ENCODE peak calls at places on chromosomes 2 and 18, in six cellular contexts. U is GM12865, T is cardiac muscle cell, D is GM06990, V is RWPE1, Q is neural crest cell. B is an unnamed sample.

GRCh38 chr2:25558262-25558661 is 115.1 kb downstream of the DTNB start:
- DNase-seq in U (peak), T (no peak), D (peak), V (peak), Q (no peak), B (peak)

GRCh38 chr18:46950064-46950656 is 32.8 kb downstream of the KATNAL2 start:
- DNase-seq in U (peak), T (peak), D (no peak), V (no peak), Q (no peak), B (no peak)

GRCh38 chr2:197947219-197947757 is 142.9 kb downstream of the PLCL1 start:
- DNase-seq in U (no peak), T (no peak), D (no peak), V (no peak), Q (no peak), B (no peak)

GRCh38 chr2:62266433-62267038 is 70.6 kb downstream of the B3GNT2 start:
- DNase-seq in U (no peak), T (no peak), D (no peak), V (no peak), Q (no peak), B (no peak)

GRCh38 chr18:57497372-57498294 is 62.5 kb downstream of the ONECUT2 start:
- DNase-seq in U (no peak), T (peak), D (no peak), V (no peak), Q (no peak), B (no peak)

GRCh38 chr2:58973831-58974281 is 732.7 kb upstream of the FANCL start:
- DNase-seq in U (no peak), T (peak), D (no peak), V (peak), Q (no peak), B (no peak)

GRCh38 chr2:47037678-47038077 is 117.4 kb downstream of the STPG4 start:
- DNase-seq in U (no peak), T (no peak), D (no peak), V (no peak), Q (no peak), B (no peak)

GRCh38 chr2:197909377-197909776 is 105.0 kb downstream of the PLCL1 start:
- DNase-seq in U (peak), T (no peak), D (no peak), V (no peak), Q (no peak), B (no peak)

GRCh38 chr2:68812256-68812655 is 58.9 kb downstream of the BMP10 start:
- DNase-seq in U (no peak), T (no peak), D (no peak), V (no peak), Q (no peak), B (no peak)

GRCh38 chr2:239006886-239007285 is 159.0 kb downstream of the TWIST2 start:
- DNase-seq in U (no peak), T (no peak), D (no peak), V (peak), Q (no peak), B (no peak)

GRCh38 chr2:48719480-48720177 is 35.9 kb downstream of the LHCGR start:
- DNase-seq in U (no peak), T (no peak), D (no peak), V (no peak), Q (no peak), B (no peak)

GRCh38 chr18:73947180-73947989 is 200.2 kb downstream of the FBXO15 start:
- DNase-seq in U (no peak), T (no peak), D (no peak), V (no peak), Q (no peak), B (no peak)

GRCh38 chr2:151204720-151205119 is 56.9 kb downstream of the RBM43 start:
- DNase-seq in U (no peak), T (no peak), D (no peak), V (no peak), Q (no peak), B (no peak)

GRCh38 chr2:160909781-160910242 is 250.4 kb upstream of the TANK start:
- DNase-seq in U (no peak), T (no peak), D (no peak), V (no peak), Q (no peak), B (no peak)
- TF ChIP-seq CTCF in U (no peak), T (no peak), D (no peak), V (no peak), Q (no peak), B (no peak)

GRCh38 chr2:38523728-38524437 is 78.8 kb downstream of the HNRNPLL start:
- DNase-seq in U (no peak), T (no peak), D (no peak), V (no peak), Q (no peak), B (no peak)
- TF ChIP-seq CTCF in U (no peak), T (peak), D (peak), V (no peak), Q (peak), B (no peak)

DNA sequence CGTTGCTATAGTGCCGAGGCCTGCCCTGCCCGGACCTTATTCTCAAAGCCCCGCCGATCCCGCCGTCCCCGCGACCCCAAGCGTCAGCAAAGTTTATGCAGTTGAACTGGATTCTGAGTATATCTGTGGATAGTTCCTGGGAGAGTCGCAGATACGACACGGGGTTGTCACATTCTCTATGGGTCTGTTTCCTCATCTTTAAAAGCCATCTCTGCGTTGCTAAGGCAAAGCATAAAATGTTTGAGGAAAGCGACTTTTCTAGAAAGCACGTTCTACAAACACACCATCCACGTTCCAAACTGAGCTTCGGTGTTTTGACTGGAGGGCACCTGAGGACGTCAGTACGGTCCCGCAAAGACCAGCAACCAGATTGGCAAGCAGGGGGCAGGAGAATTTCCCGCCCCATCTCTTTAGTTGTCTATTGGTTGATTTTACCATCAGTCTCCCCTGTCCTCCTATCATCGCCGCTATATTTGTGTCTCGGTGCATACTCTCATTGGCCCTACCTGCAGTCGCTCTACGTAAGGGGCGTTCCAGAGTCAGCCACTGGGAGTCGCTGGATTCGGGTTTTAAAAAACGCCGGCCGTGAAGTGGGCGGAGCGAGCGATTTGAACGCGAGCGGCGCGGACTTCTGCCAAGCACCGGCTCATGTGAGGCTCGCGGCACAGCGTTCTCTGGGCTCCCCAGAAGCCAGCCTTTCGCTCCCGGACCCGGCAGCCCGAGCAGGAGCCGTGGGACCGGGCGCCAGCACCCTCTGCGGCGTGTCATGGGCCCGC is at the start of gene CENPA:
- DNase-seq in U (peak), T (peak), D (peak), V (peak), Q (peak), B (peak)
- TF ChIP-seq CTCF in U (no peak), T (peak), D (no peak), V (no peak), Q (peak), B (no peak)

DNA sequence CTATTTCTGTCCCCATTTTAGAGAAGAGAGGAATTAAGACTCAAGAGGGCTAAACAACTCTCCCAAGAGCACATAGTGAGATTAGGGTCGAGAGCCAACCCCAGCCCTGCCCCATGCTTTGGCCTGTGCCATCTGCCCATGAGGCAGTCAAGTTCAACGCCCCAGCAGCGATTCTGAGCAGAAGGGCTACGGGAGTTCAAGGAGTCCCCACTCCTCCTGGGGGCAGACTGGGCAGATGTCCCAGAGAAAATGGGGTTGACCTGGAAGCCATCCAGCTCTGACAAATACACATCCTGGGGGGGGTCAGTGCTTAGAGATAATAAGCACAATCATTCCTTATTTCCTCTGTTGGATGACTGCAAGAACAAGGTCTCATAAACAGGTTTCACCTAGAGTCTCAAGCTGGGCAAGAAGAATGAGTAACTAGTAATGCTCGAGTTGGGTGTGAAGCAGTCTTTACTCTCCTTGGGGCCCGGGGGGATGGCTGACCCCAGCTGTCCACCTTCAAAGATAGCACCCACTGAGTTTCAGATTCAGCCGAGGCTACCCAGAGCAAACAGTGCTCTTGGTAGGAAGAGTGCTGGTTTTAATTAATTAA is 716.4 kb downstream of the RNF144A start:
- DNase-seq in U (no peak), T (no peak), D (no peak), V (no peak), Q (no peak), B (no peak)
- TF ChIP-seq CTCF in U (no peak), T (no peak), D (no peak), V (no peak), Q (no peak), B (no peak)

GRCh38 chr2:460861-461260 is 173.0 kb upstream of the ALKAL2 start:
- DNase-seq in U (peak), T (no peak), D (peak), V (no peak), Q (no peak), B (peak)
- TF ChIP-seq CTCF in U (no peak), T (no peak), D (no peak), V (no peak), Q (no peak), B (no peak)

GRCh38 chr2:64459575-64459974 is 5.6 kb downstream of the LGALSL start:
- DNase-seq in U (no peak), T (no peak), D (no peak), V (no peak), Q (no peak), B (no peak)

GRCh38 chr2:64455031-64455332 is 1.0 kb downstream of the LGALSL start:
- DNase-seq in U (no peak), T (no peak), D (no peak), V (peak), Q (no peak), B (no peak)

GRCh38 chr2:64455545-64455944 is 1.6 kb downstream of the LGALSL start:
- DNase-seq in U (no peak), T (no peak), D (no peak), V (peak), Q (no peak), B (no peak)

GRCh38 chr2:64456298-64456697 is 2.3 kb downstream of the LGALSL start:
- DNase-seq in U (no peak), T (peak), D (no peak), V (no peak), Q (no peak), B (no peak)

GRCh38 chr2:64457518-64457917 is 3.6 kb downstream of the LGALSL start:
- DNase-seq in U (no peak), T (no peak), D (no peak), V (no peak), Q (no peak), B (no peak)
- TF ChIP-seq CTCF in U (no peak), T (no peak), D (peak), V (no peak), Q (no peak), B (no peak)

GRCh38 chr2:134323777-134324176 is 69.9 kb downstream of the MGAT5 start:
- DNase-seq in U (no peak), T (no peak), D (no peak), V (no peak), Q (no peak), B (no peak)

GRCh38 chr2:134319581-134320246 is 65.8 kb downstream of the MGAT5 start:
- DNase-seq in U (no peak), T (no peak), D (no peak), V (no peak), Q (no peak), B (peak)

GRCh38 chr2:134324942-134325341 is 71.1 kb downstream of the MGAT5 start:
- DNase-seq in U (peak), T (no peak), D (no peak), V (no peak), Q (no peak), B (no peak)

GRCh38 chr2:134325696-134326095 is 71.8 kb downstream of the MGAT5 start:
- DNase-seq in U (no peak), T (no peak), D (no peak), V (no peak), Q (no peak), B (no peak)

GRCh38 chr2:134320930-134321329 is 67.1 kb downstream of the MGAT5 start:
- DNase-seq in U (no peak), T (no peak), D (no peak), V (no peak), Q (no peak), B (peak)
- TF ChIP-seq CTCF in U (no peak), T (no peak), D (no peak), V (no peak), Q (no peak), B (no peak)

DNA sequence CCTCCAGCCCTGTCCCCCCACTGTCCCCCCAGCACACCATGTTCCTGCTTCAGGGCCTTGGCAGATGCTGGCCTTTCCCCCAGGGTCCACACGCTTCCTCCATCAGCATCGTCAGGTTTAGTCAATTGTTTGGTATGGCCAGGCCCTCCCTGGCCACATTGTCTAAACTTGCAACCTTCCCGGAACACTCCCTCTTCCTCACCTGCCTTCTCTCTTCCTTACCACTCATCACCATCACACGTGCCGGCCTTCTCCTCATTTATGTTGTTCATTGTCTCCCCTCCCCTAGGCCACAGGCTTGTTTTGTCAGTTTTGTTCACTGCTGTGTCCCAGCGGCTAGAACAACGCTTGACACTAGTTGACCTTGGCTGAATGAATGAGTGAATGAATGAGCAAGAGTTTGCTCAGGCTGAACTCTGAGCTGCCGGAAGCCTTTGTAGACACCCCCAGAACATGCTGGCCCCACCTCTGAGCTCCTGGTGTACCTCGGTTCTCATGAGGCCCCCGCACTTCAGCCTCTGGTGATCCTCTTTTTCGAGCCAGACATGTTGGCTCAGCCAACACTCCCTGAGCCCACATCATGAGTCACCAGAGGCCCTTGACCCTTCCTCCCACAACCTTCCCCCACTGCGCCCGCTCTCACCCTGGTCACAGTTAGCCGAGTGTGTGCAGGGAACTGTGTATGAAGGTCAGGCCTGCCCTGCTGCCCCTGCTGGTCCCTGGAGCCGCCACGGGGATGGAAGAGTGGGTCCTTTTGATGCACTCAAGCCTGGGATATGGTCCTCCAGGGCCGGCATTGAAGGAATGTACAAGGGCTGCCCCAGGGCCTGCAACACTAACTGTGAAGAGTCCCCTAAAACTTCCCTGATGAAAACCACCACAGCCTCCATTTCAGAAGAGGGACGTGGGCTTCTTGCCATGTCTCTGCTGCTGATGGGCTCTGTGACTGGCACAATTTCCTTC is 57.5 kb downstream of the HS1BP3 start:
- DNase-seq in U (no peak), T (no peak), D (no peak), V (peak), Q (peak), B (no peak)
- TF ChIP-seq CTCF in U (no peak), T (peak), D (no peak), V (no peak), Q (no peak), B (no peak)

GRCh38 chr18:79191418-79191817 is 122.2 kb downstream of the ATP9B start:
- DNase-seq in U (no peak), T (no peak), D (no peak), V (no peak), Q (no peak), B (no peak)

GRCh38 chr18:79195716-79196683 is 126.8 kb downstream of the ATP9B start:
- DNase-seq in U (no peak), T (no peak), D (no peak), V (no peak), Q (no peak), B (no peak)

GRCh38 chr18:79191956-79192355 is 122.8 kb downstream of the ATP9B start:
- DNase-seq in U (no peak), T (no peak), D (no peak), V (no peak), Q (no peak), B (peak)

GRCh38 chr18:79197531-79197930 is 128.3 kb downstream of the ATP9B start:
- DNase-seq in U (no peak), T (no peak), D (no peak), V (no peak), Q (no peak), B (no peak)

GRCh38 chr18:79193826-79194225 is 124.6 kb downstream of the ATP9B start:
- DNase-seq in U (no peak), T (no peak), D (no peak), V (no peak), Q (no peak), B (no peak)
- TF ChIP-seq CTCF in U (no peak), T (no peak), D (no peak), V (no peak), Q (no peak), B (no peak)

GRCh38 chr2:99066602-99067001 is 74.9 kb upstream of the C2orf15 start:
- DNase-seq in U (peak), T (peak), D (peak), V (peak), Q (no peak), B (peak)
- TF ChIP-seq CTCF in U (peak), T (peak), D (peak), V (no peak), Q (no peak), B (no peak)